ENCODE peak calls at places on chromosome 3, in nine cellular contexts. S is LHCN-M2, H is NCI-H1092 treated with DMSO at 0.1 percent for 48 hours, I is endothelial cell, V is tibial nerve, P is neuronal stem cell, N is colonic mucosa, U is cardiac septum, E is NCI-H226. A is an unnamed sample.

GRCh38 chr3:125148836-125149235 is 63.7 kb downstream of the SLC12A8 start:
- DNase-seq in S (peak), H (no peak), I (no peak), V (no peak), P (no peak), N (no peak), U (no peak), E (peak), A (peak)

GRCh38 chr3:49013738-49014660 is 4.4 kb downstream of the DALRD3 start:
- DNase-seq in S (peak), H (no peak), I (peak), V (no peak), P (no peak), N (peak), U (no peak), E (no peak), A (no peak)

GRCh38 chr3:98343647-98344507 is 9.8 kb upstream of the OR5K4 start:
- DNase-seq in S (peak), H (peak), I (peak), V (peak), P (peak), N (peak), U (no peak), E (peak), A (no peak)

GRCh38 chr3:126621171-126621570 is 33.8 kb downstream of the TXNRD3 start:
- DNase-seq in S (peak), H (no peak), I (no peak), V (no peak), P (no peak), N (no peak), U (peak), E (peak), A (no peak)

GRCh38 chr3:11155341-11156025 is 1.2 kb downstream of the HRH1 start:
- DNase-seq in S (peak), H (peak), I (peak), V (peak), P (peak), N (peak), U (peak), E (peak), A (peak)

GRCh38 chr3:14561051-14561634 is 21.0 kb upstream of the GRIP2 start:
- DNase-seq in S (peak), H (no peak), I (no peak), V (no peak), P (no peak), N (no peak), U (no peak), E (peak), A (no peak)

GRCh38 chr3:149376728-149377407 is 581 bp downstream of the TM4SF1 start:
- DNase-seq in S (no peak), H (peak), I (no peak), V (no peak), P (no peak), N (no peak), U (no peak), E (no peak), A (no peak)

GRCh38 chr3:45064512-45065372 is 38.6 kb downstream of the CLEC3B start:
- DNase-seq in S (peak), H (no peak), I (no peak), V (no peak), P (no peak), N (peak), U (peak), E (peak), A (no peak)

GRCh38 chr3:186461141-186461540 is 83.0 kb downstream of the CRYGS start:
- DNase-seq in S (peak), H (no peak), I (no peak), V (no peak), P (no peak), N (no peak), U (no peak), E (peak), A (no peak)

GRCh38 chr3:99659032-99659431 is 20.6 kb downstream of the COL8A1 start:
- DNase-seq in S (peak), H (no peak), I (no peak), V (no peak), P (no peak), N (no peak), U (no peak), E (peak), A (peak)

GRCh38 chr3:108488631-108489030 is 21.8 kb downstream of the MYH15 start:
- DNase-seq in S (peak), H (no peak), I (no peak), V (no peak), P (no peak), N (no peak), U (no peak), E (peak), A (no peak)

GRCh38 chr3:146817705-146818104 is 212.6 kb upstream of the PLSCR5 start:
- DNase-seq in S (peak), H (no peak), I (no peak), V (no peak), P (no peak), N (no peak), U (no peak), E (no peak), A (no peak)

GRCh38 chr3:51684971-51685751 is 14.1 kb downstream of the TEX264 start:
- DNase-seq in S (no peak), H (no peak), I (no peak), V (no peak), P (no peak), N (no peak), U (no peak), E (no peak), A (no peak)

GRCh38 chr3:8532251-8532831 is 30.7 kb downstream of the LMCD1 start:
- DNase-seq in S (peak), H (no peak), I (no peak), V (peak), P (no peak), N (no peak), U (no peak), E (peak), A (peak)

GRCh38 chr3:151837057-151837456 is 23.1 kb downstream of the AADAC start:
- DNase-seq in S (peak), H (no peak), I (no peak), V (no peak), P (peak), N (no peak), U (no peak), E (peak), A (no peak)

A was measured in tibial artery.